ENCODE peak calls at places on chromosomes 6 and 20, in eight cellular contexts. I is epithelial cell of esophagus; Q is iPS DF 6.9; B is heart left ventricle; W is IMR-90; H is AG04450; Y is CD8-positive, alpha-beta memory T cell; C is right cardiac atrium. U is an unnamed sample.

GRCh38 chr20:64084209-64085152 is at the start of gene LKAAEAR1:
- DNase-seq in I (no peak), B (no peak), Y (no peak), W (no peak), C (no peak), H (no peak), Q (no peak), U (no peak)

GRCh38 chr20:2521369-2522305 is 12.9 kb upstream of the ZNF343 start:
- DNase-seq in H (no peak), Y (peak; percentile 42), I (peak; percentile 51), Q (no peak), B (peak; percentile 39), W (peak; percentile 46), C (peak; percentile 66), U (peak; percentile 63)

GRCh38 chr6:107186047-107186446 is 70.7 kb upstream of the BEND3 start:
- DNase-seq in B (no peak), I (no peak), Q (no peak), Y (no peak), W (no peak), C (no peak), H (no peak), U (no peak)

GRCh38 chr6:148358196-148358785 is 15.7 kb downstream of the SASH1 start:
- DNase-seq in Q (no peak), Y (no peak), H (peak; percentile 8), I (peak; percentile 31), B (no peak), C (peak; percentile 65), W (peak; percentile 49), U (no peak)

GRCh38 chr6:139533573-139534471 is 159.4 kb upstream of the CITED2 start:
- DNase-seq in Q (no peak), Y (no peak), I (peak; percentile 70), H (peak; percentile 37), W (peak; percentile 83), B (no peak), C (peak; percentile 57), U (peak; percentile 17)

GRCh38 chr20:6081236-6081635 is 27.4 kb upstream of the LRRN4 start:
- DNase-seq in Q (no peak), C (no peak), Y (no peak), W (peak; percentile 52), I (peak; percentile 44), H (no peak), B (peak; percentile 42), U (peak; percentile 65)

GRCh38 chr6:159151266-159151855 is 17.8 kb upstream of the FNDC1 start:
- DNase-seq in B (no peak), H (peak; percentile 21), I (peak; percentile 67), Q (no peak), C (peak; percentile 72), W (peak; percentile 58), Y (peak; percentile 18), U (peak; percentile 76)

GRCh38 chr6:1797801-1798200 is 188.1 kb downstream of the FOXC1 start:
- DNase-seq in B (no peak), Q (no peak), Y (no peak), I (peak; percentile 51), C (no peak), H (no peak), W (peak; percentile 44), U (peak; percentile 30)

GRCh38 chr20:33925867-33926266 is 67.8 kb upstream of the RALY start:
- DNase-seq in Y (no peak), H (no peak), Q (no peak), B (no peak), I (no peak), C (no peak), W (peak; percentile 42), U (no peak)

DNA sequence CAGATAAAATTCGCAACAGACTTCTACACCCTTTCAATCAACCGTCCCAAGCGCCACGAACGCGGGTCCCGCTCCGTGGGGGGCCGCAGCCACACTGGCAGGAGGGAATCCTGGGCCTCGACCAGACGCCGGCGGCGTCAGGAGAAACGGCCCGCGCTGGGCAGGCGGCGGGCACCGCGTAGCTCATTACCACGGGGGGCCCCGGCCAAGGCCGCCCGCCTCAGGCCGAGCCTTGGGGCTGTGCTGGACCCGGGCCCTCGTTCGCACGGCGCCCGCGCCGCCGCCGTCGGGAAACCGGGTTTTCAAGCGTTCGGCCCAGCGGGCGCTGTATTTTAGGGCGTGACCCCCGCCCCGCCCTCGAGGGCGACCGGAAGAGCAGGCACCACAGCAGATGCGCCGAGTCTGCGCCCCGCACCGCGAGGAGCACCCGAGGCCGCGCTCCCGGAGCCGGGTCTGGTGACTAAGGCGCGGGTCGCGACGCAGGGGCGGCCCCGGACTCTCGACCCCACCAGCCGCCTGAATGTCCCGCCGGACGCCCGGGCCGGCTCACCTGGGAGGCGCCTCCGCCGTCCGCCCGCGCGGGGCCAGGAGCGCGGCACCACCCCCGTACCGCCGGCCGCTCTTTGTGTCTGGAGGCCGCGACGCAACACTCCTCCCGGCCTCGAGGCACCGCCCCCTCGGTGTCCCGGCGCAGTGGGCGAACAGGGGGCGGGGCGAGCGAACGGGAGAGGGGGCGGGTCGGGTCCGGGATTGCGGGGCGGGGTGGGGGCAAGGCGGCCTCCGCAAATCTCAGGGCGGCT is at the start of gene NINL:
- DNase-seq in I (peak; percentile 62), W (peak; percentile 48), B (no peak), H (no peak), Q (no peak), Y (peak; percentile 48), C (peak; percentile 89), U (peak; percentile 77)
- H3K4me3 ChIP-seq in I (peak within 1 kb of the TSS; percentile 45), W (peak within 1 kb of the TSS; percentile 52), B (peak within 1 kb of the TSS; percentile 78), H (peak within 1 kb of the TSS; percentile 72), Q (peak within 1 kb of the TSS; percentile 78), Y (peak within 1 kb of the TSS; percentile 54), C (peak within 1 kb of the TSS; percentile 83), U (peak within 1 kb of the TSS; percentile 82)

GRCh38 chr20:45823949-45824835 is 2.9 kb downstream of the TNNC2 start:
- DNase-seq in I (peak; percentile 63), Q (peak; percentile 58), W (no peak), C (peak; percentile 77), H (no peak), B (peak; percentile 53), Y (peak; percentile 44), U (peak; percentile 57)
- H3K4me3 ChIP-seq in I (no peak overlapping the region), Q (peak overlapping the region; percentile 3), W (no peak overlapping the region), C (no peak overlapping the region), H (no peak overlapping the region), B (no peak overlapping the region), Y (peak overlapping the region; percentile 39), U (no peak overlapping the region)

DNA sequence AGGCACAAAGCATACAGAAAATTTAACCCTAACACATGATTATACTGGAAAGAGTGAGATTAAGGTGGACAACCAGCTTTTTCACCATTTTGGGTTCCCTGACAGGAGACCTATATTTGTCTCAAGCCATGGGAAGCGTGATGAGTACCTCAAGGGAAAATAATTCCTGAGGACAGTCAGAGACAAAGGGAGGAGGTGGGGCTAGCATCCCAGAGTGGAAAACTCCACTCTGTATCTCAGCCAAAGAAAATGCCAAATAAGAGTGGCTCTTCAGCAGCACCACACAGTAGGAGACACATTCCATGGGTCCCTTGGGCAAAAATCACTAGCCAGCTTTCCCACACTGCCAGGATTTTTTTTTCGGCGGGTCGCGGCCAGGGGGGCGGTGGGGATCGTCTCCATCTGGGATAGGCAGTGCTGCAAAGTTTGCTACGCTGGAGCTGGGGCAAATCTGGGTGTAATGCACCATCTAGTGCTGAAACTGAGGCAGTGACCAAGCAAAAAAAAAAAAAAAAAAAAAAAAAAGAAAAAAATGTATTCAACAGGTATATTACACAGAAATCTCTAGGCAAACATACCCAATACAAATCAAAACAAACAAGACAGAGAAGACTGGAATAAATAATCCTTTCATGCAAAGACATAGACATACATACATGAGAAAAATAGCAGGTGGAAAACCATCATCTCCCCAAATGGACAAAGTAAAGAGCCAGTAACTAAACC is 77.3 kb upstream of the SLC35F1 start:
- DNase-seq in W (peak; percentile 30), C (no peak), B (no peak), I (peak; percentile 43), Q (no peak), H (no peak), Y (no peak), U (peak; percentile 62)
- H3K4me3 ChIP-seq in W (peak overlapping the region; percentile 48), C (peak overlapping the region; percentile 39), B (no peak overlapping the region), I (no peak overlapping the region), Q (peak overlapping the region; percentile 75), H (peak overlapping the region; percentile 54), Y (no peak overlapping the region), U (peak overlapping the region; percentile 41)

GRCh38 chr6:30720738-30721197 is 616 bp downstream of the TUBB start:
- DNase-seq in I (peak; percentile 46), Y (peak; percentile 58), B (peak; percentile 81), C (peak; percentile 89), H (no peak), W (peak; percentile 32), Q (no peak), U (peak; percentile 62)

GRCh38 chr6:30721198-30722024 is 1.3 kb downstream of the TUBB start:
- DNase-seq in C (peak; percentile 97), W (peak; percentile 87), Y (peak; percentile 96), B (peak; percentile 92), I (peak; percentile 90), Q (no peak), H (peak; percentile 78), U (peak; percentile 95)

GRCh38 chr6:30717129-30717844 is at the start of gene MDC1:
- DNase-seq in Y (peak; percentile 99), B (peak; percentile 100), H (peak; percentile 100), I (peak; percentile 100), W (peak; percentile 100), Q (peak; percentile 99), C (peak; percentile 100), U (peak; percentile 100)

GRCh38 chr6:30719791-30720737 is at the start of gene TUBB:
- DNase-seq in C (peak; percentile 99), Q (peak; percentile 95), H (peak; percentile 94), Y (peak; percentile 94), W (peak; percentile 97), B (peak; percentile 98), I (peak; percentile 99), U (peak; percentile 99)

GRCh38 chr6:30719356-30719755 is 796 bp upstream of the TUBB start:
- DNase-seq in Y (no peak), Q (no peak), W (no peak), I (no peak), C (no peak), H (no peak), B (no peak), U (no peak)
- H3K4me3 ChIP-seq in Y (peak overlapping the region; percentile 95), Q (peak overlapping the region; percentile 44), W (peak overlapping the region; percentile 59), I (peak overlapping the region; percentile 68), C (peak overlapping the region; percentile 98), H (peak overlapping the region; percentile 71), B (peak overlapping the region; percentile 89), U (peak overlapping the region; percentile 96)

GRCh38 chr6:31272431-31272830 is 539 bp upstream of the HLA-C start:
- DNase-seq in Y (no peak), B (no peak), C (no peak), H (no peak), Q (no peak), W (no peak), I (peak; percentile 4), U (peak; percentile 7)

GRCh38 chr6:31271641-31272357 is at the start of gene HLA-C:
- DNase-seq in I (peak; percentile 97), C (peak; percentile 93), W (peak; percentile 95), Y (peak; percentile 92), B (peak; percentile 95), Q (peak; percentile 91), H (peak; percentile 88), U (peak; percentile 93)

GRCh38 chr6:31267504-31268371 is 4.2 kb downstream of the HLA-C start:
- DNase-seq in W (no peak), C (no peak), I (no peak), Q (no peak), Y (peak; percentile 33), B (no peak), H (no peak), U (no peak)

GRCh38 chr6:31270788-31271640 is 878 bp downstream of the HLA-C start:
- DNase-seq in B (peak; percentile 86), H (no peak), Y (peak; percentile 70), Q (no peak), I (peak; percentile 61), C (peak; percentile 85), W (peak; percentile 47), U (peak; percentile 48)

GRCh38 chr6:31272856-31273626 is 1.1 kb upstream of the HLA-C start:
- DNase-seq in B (no peak), W (no peak), Y (peak; percentile 41), I (no peak), C (no peak), H (no peak), Q (no peak), U (no peak)
- H3K4me3 ChIP-seq in B (peak overlapping the region; percentile 65), W (no peak overlapping the region), Y (peak overlapping the region; percentile 78), I (no peak overlapping the region), C (peak overlapping the region; percentile 87), H (no peak overlapping the region), Q (no peak overlapping the region), U (no peak overlapping the region)